ENCODE peak calls at places on chromosomes 11 and 22, in six cellular contexts. One of them, this sample, is unnamed.

GRCh38 chr11:9574806-9575530 is 1.5 kb downstream of the WEE1 start:
- DNase-seq in SK-N-SH: peak; percentile 72
- DNase-seq in H1: no peak
- DNase-seq in HepG2: peak; percentile 82
- DNase-seq in K562: peak; percentile 73
- DNase-seq in GM12892: no peak
- DNase-seq in this sample: no peak

GRCh38 chr11:102950622-102951081 is 4.9 kb downstream of the MMP13 start:
- DNase-seq in H1: no peak
- DNase-seq in GM12892: no peak
- DNase-seq in K562: no peak
- DNase-seq in SK-N-SH: no peak
- DNase-seq in HepG2: no peak
- DNase-seq in this sample: no peak

GRCh38 chr22:23520875-23521441 is 59.1 kb downstream of the IGLL1 start:
- DNase-seq in K562: peak; percentile 24
- DNase-seq in H1: no peak
- DNase-seq in HepG2: peak; percentile 55
- DNase-seq in SK-N-SH: peak; percentile 70
- DNase-seq in GM12892: peak; percentile 21
- DNase-seq in this sample: no peak

GRCh38 chr11:11618973-11619435 is 2.8 kb downstream of the GALNT18 start:
- DNase-seq in GM12892: no peak
- DNase-seq in HepG2: peak; percentile 6
- DNase-seq in SK-N-SH: no peak
- DNase-seq in H1: no peak
- DNase-seq in K562: no peak
- DNase-seq in this sample: no peak

GRCh38 chr11:120931057-120931779 is 92.7 kb upstream of the TBCEL start:
- DNase-seq in HepG2: peak; percentile 35
- DNase-seq in H1: no peak
- DNase-seq in K562: no peak
- DNase-seq in GM12892: no peak
- DNase-seq in SK-N-SH: no peak
- DNase-seq in this sample: no peak

GRCh38 chr11:59510917-59511589 is at the start of gene OR4D9:
- DNase-seq in SK-N-SH: no peak
- DNase-seq in HepG2: no peak
- DNase-seq in GM12892: no peak
- DNase-seq in H1: no peak
- DNase-seq in K562: no peak
- DNase-seq in this sample: no peak

GRCh38 chr22:42436402-42436801 is 4.2 kb upstream of the NFAM1 start:
- DNase-seq in GM12892: no peak
- DNase-seq in HepG2: no peak
- DNase-seq in K562: no peak
- DNase-seq in H1: no peak
- DNase-seq in SK-N-SH: no peak
- DNase-seq in this sample: no peak

GRCh38 chr11:80855975-80856524 is 1415.2 kb upstream of the TENM4 start:
- DNase-seq in HepG2: no peak
- DNase-seq in K562: no peak
- DNase-seq in H1: no peak
- DNase-seq in GM12892: no peak
- DNase-seq in SK-N-SH: no peak
- DNase-seq in this sample: no peak

GRCh38 chr11:115333106-115333505 is 171.1 kb downstream of the CADM1 start:
- DNase-seq in GM12892: no peak
- DNase-seq in K562: no peak
- DNase-seq in H1: no peak
- DNase-seq in HepG2: no peak
- DNase-seq in SK-N-SH: no peak
- DNase-seq in this sample: no peak

GRCh38 chr11:11427185-11427944 is 74.3 kb upstream of the CSNK2A3 start:
- DNase-seq in HepG2: no peak
- DNase-seq in GM12892: no peak
- DNase-seq in H1: no peak
- DNase-seq in SK-N-SH: no peak
- DNase-seq in K562: no peak
- DNase-seq in this sample: no peak

GRCh38 chr11:11416917-11417316 is 63.9 kb upstream of the CSNK2A3 start:
- DNase-seq in H1: no peak
- DNase-seq in GM12892: no peak
- DNase-seq in SK-N-SH: no peak
- DNase-seq in HepG2: no peak
- DNase-seq in K562: no peak
- DNase-seq in this sample: no peak

GRCh38 chr11:65709661-65710060 is 2.4 kb upstream of the KAT5 start:
- DNase-seq in K562: no peak
- DNase-seq in SK-N-SH: no peak
- DNase-seq in H1: no peak
- DNase-seq in HepG2: no peak
- DNase-seq in GM12892: no peak
- DNase-seq in this sample: no peak

GRCh38 chr11:66326261-66327111 is 9.6 kb upstream of the CD248 start:
- DNase-seq in HepG2: no peak
- DNase-seq in SK-N-SH: peak; percentile 79
- DNase-seq in K562: peak; percentile 48
- DNase-seq in H1: no peak
- DNase-seq in GM12892: no peak
- DNase-seq in this sample: no peak

GRCh38 chr11:106389096-106389495 is 311.6 kb downstream of the AASDHPPT start:
- DNase-seq in H1: no peak
- DNase-seq in SK-N-SH: no peak
- DNase-seq in GM12892: no peak
- DNase-seq in HepG2: no peak
- DNase-seq in K562: no peak
- DNase-seq in this sample: no peak

GRCh38 chr22:50105529-50106100 is 15.8 kb downstream of the MOV10L1 start:
- DNase-seq in K562: peak; percentile 38
- DNase-seq in H1: no peak
- DNase-seq in HepG2: no peak
- DNase-seq in SK-N-SH: no peak
- DNase-seq in GM12892: no peak
- DNase-seq in this sample: no peak

GRCh38 chr22:46031965-46032851 is 55.2 kb upstream of the WNT7B start:
- DNase-seq in K562: no peak
- DNase-seq in HepG2: no peak
- DNase-seq in SK-N-SH: peak; percentile 28
- DNase-seq in H1: no peak
- DNase-seq in GM12892: no peak
- DNase-seq in this sample: no peak

GRCh38 chr11:75339685-75340409 is 11.6 kb downstream of the ARRB1 start:
- DNase-seq in SK-N-SH: no peak
- DNase-seq in H1: no peak
- DNase-seq in K562: no peak
- DNase-seq in HepG2: no peak
- DNase-seq in GM12892: no peak
- DNase-seq in this sample: no peak

GRCh38 chr22:23804781-23805291 is 18.1 kb downstream of the SMARCB1 start:
- DNase-seq in SK-N-SH: no peak
- DNase-seq in K562: no peak
- DNase-seq in GM12892: no peak
- DNase-seq in HepG2: no peak
- DNase-seq in H1: no peak
- DNase-seq in this sample: no peak

GRCh38 chr11:12585861-12586260 is 88.4 kb upstream of the TEAD1 start:
- DNase-seq in K562: no peak
- DNase-seq in GM12892: no peak
- DNase-seq in H1: no peak
- DNase-seq in SK-N-SH: no peak
- DNase-seq in HepG2: no peak
- DNase-seq in this sample: no peak

GRCh38 chr11:82978422-82979099 is 77.0 kb downstream of the DDIAS start:
- DNase-seq in H1: no peak
- DNase-seq in GM12892: no peak
- DNase-seq in K562: no peak
- DNase-seq in SK-N-SH: no peak
- DNase-seq in HepG2: peak; percentile 30
- DNase-seq in this sample: no peak

GRCh38 chr22:37186228-37186996 is 1.6 kb downstream of the C1QTNF6 start:
- DNase-seq in K562: peak; percentile 86
- DNase-seq in HepG2: peak; percentile 64
- DNase-seq in SK-N-SH: peak; percentile 85
- DNase-seq in GM12892: peak; percentile 65
- DNase-seq in H1: no peak
- DNase-seq in this sample: peak; percentile 71

GRCh38 chr22:22014285-22014659 is 31.7 kb upstream of the TOP3B start:
- DNase-seq in H1: no peak
- DNase-seq in GM12892: no peak
- DNase-seq in HepG2: no peak
- DNase-seq in K562: no peak
- DNase-seq in SK-N-SH: no peak
- DNase-seq in this sample: no peak

GRCh38 chr22:42664976-42665831 is 16.0 kb upstream of the CYB5R3 start:
- DNase-seq in H1: no peak
- DNase-seq in GM12892: no peak
- DNase-seq in SK-N-SH: no peak
- DNase-seq in K562: no peak
- DNase-seq in HepG2: no peak
- DNase-seq in this sample: no peak

GRCh38 chr11:22666700-22667439 is 459 bp downstream of the GAS2 start:
- DNase-seq in GM12892: no peak
- DNase-seq in HepG2: peak; percentile 53
- DNase-seq in H1: peak; percentile 19
- DNase-seq in K562: no peak
- DNase-seq in SK-N-SH: peak; percentile 85
- DNase-seq in this sample: peak; percentile 25

GRCh38 chr11:111527279-111527678 is 12.7 kb downstream of the HOATZ start:
- DNase-seq in SK-N-SH: no peak
- DNase-seq in GM12892: no peak
- DNase-seq in HepG2: no peak
- DNase-seq in H1: no peak
- DNase-seq in K562: no peak
- DNase-seq in this sample: no peak

GRCh38 chr22:43142881-43143562 is at the start of gene MCAT:
- DNase-seq in K562: peak; percentile 87
- DNase-seq in HepG2: peak; percentile 61
- DNase-seq in GM12892: peak; percentile 93
- DNase-seq in SK-N-SH: peak; percentile 89
- DNase-seq in H1: peak; percentile 44
- DNase-seq in this sample: peak; percentile 92

GRCh38 chr11:83051760-83052671 is 19.7 kb downstream of the RAB30 start:
- DNase-seq in H1: no peak
- DNase-seq in HepG2: no peak
- DNase-seq in GM12892: no peak
- DNase-seq in K562: no peak
- DNase-seq in SK-N-SH: no peak
- DNase-seq in this sample: no peak

GRCh38 chr11:86068138-86068861 is 584 bp downstream of the PICALM start:
- DNase-seq in HepG2: peak; percentile 6
- DNase-seq in GM12892: peak; percentile 12
- DNase-seq in K562: peak; percentile 50
- DNase-seq in H1: no peak
- DNase-seq in SK-N-SH: peak; percentile 42
- DNase-seq in this sample: no peak

GRCh38 chr22:28296452-28296851 is 377.4 kb upstream of the PITPNB start:
- DNase-seq in HepG2: peak; percentile 21
- DNase-seq in GM12892: no peak
- DNase-seq in H1: no peak
- DNase-seq in K562: no peak
- DNase-seq in SK-N-SH: no peak
- DNase-seq in this sample: no peak

GRCh38 chr22:28297504-28297903 is 378.4 kb upstream of the PITPNB start:
- DNase-seq in K562: no peak
- DNase-seq in SK-N-SH: no peak
- DNase-seq in GM12892: no peak
- DNase-seq in HepG2: no peak
- DNase-seq in H1: no peak
- DNase-seq in this sample: peak; percentile 13

GRCh38 chr22:28299329-28299728 is 380.3 kb upstream of the PITPNB start:
- DNase-seq in HepG2: no peak
- DNase-seq in GM12892: no peak
- DNase-seq in K562: no peak
- DNase-seq in H1: no peak
- DNase-seq in SK-N-SH: no peak
- DNase-seq in this sample: no peak

GRCh38 chr22:28299760-28300159 is 379.9 kb downstream of the TTC28 start:
- DNase-seq in HepG2: no peak
- DNase-seq in GM12892: no peak
- DNase-seq in H1: no peak
- DNase-seq in K562: no peak
- DNase-seq in SK-N-SH: no peak
- DNase-seq in this sample: no peak
- TF ChIP-seq TAF1 in HepG2: no peak
- TF ChIP-seq TAF1 in GM12892: no peak
- TF ChIP-seq TAF1 in H1: no peak
- TF ChIP-seq TAF1 in K562: no peak
- TF ChIP-seq TAF1 in SK-N-SH: no peak
- TF ChIP-seq TAF1 in this sample: no peak

GRCh38 chr11:95289378-95289777 is 58.4 kb upstream of the SESN3 start:
- DNase-seq in GM12892: no peak
- DNase-seq in H1: no peak
- DNase-seq in SK-N-SH: no peak
- DNase-seq in K562: no peak
- DNase-seq in HepG2: no peak
- DNase-seq in this sample: no peak
- TF ChIP-seq TAF1 in GM12892: no peak
- TF ChIP-seq TAF1 in H1: no peak
- TF ChIP-seq TAF1 in SK-N-SH: no peak
- TF ChIP-seq TAF1 in K562: no peak
- TF ChIP-seq TAF1 in HepG2: no peak
- TF ChIP-seq TAF1 in this sample: no peak

DNA sequence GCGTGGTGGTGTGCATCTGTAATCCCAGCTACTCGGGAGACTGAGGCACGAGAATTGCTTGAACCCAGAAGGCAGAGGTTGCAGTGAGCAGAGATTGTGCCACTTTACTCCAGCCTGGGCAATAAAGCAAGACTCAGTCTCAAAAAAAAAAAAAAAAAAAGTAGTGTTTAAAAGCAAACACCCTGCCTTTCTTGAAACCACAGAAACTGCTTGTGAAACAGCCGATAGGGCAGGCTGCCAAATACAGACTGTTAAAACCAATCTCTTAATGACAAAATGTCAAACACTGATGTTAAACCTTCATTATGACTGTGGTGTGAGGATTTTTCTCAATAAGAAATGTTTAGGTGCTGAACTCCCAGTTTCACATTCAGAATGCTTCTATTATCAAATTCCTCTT is 27.3 kb downstream of the MARK2 start:
- DNase-seq in SK-N-SH: no peak
- DNase-seq in GM12892: peak; percentile 57
- DNase-seq in H1: no peak
- DNase-seq in K562: no peak
- DNase-seq in HepG2: no peak
- DNase-seq in this sample: peak; percentile 48
- TF ChIP-seq TAF1 in SK-N-SH: no peak
- TF ChIP-seq TAF1 in GM12892: no peak
- TF ChIP-seq TAF1 in H1: no peak
- TF ChIP-seq TAF1 in K562: no peak
- TF ChIP-seq TAF1 in HepG2: no peak
- TF ChIP-seq TAF1 in this sample: no peak

GRCh38 chr11:122808494-122808893 is 29.8 kb upstream of the CRTAM start:
- DNase-seq in SK-N-SH: no peak
- DNase-seq in K562: no peak
- DNase-seq in GM12892: no peak
- DNase-seq in HepG2: no peak
- DNase-seq in H1: no peak
- DNase-seq in this sample: no peak
- TF ChIP-seq TAF1 in SK-N-SH: no peak
- TF ChIP-seq TAF1 in K562: no peak
- TF ChIP-seq TAF1 in GM12892: no peak
- TF ChIP-seq TAF1 in HepG2: no peak
- TF ChIP-seq TAF1 in H1: no peak
- TF ChIP-seq TAF1 in this sample: no peak

This sample was measured in GM12891.